ENCODE peak calls at places on chromosomes 7 and 10, in four cellular contexts. Y is activated CD8-positive, alpha-beta T cell treated with anti-CD3 and anti-CD28 coated beads, Interleukin-2, amount 10 ng/mL, durations not matched to agents 7 days and 5 days; A is activated naive CD8-positive, alpha-beta T cell treated with anti-CD3 and anti-CD28 coated beads, Interleukin-2, amount 50 U/mL, for 24 hours; E is sciatic nerve. V is an unnamed sample.

GRCh38 chr10:49527061-49527460 is 11.9 kb downstream of the ERCC6 start:
- ATAC-seq in Y (no peak), A (no peak), E (no peak), V (no peak)

GRCh38 chr10:48243487-48243886 is 31.0 kb downstream of the FRMPD2 start:
- ATAC-seq in Y (no peak), A (no peak), E (no peak), V (no peak)

GRCh38 chr7:64685741-64686140 is 19.8 kb downstream of the ZNF107 start:
- ATAC-seq in Y (no peak), A (no peak), E (no peak), V (no peak)

GRCh38 chr10:34709637-34710390 is 105.3 kb downstream of the PARD3 start:
- ATAC-seq in Y (no peak), A (no peak), E (no peak), V (no peak)

GRCh38 chr10:87670591-87670990 is 10.9 kb downstream of the PAPSS2 start:
- ATAC-seq in Y (no peak), A (peak), E (no peak), V (no peak)

GRCh38 chr10:132595021-132595420 is 57.4 kb downstream of the INPP5A start:
- ATAC-seq in Y (no peak), A (no peak), E (no peak), V (no peak)

GRCh38 chr7:132395375-132395774 is 180.9 kb downstream of the PLXNA4 start:
- ATAC-seq in Y (no peak), A (no peak), E (no peak), V (no peak)

GRCh38 chr10:132421377-132422168 is 24.6 kb downstream of the PWWP2B start:
- ATAC-seq in Y (peak), A (peak), E (peak), V (peak)

GRCh38 chr7:148719753-148720152 is 21.1 kb downstream of the CUL1 start:
- ATAC-seq in Y (no peak), A (no peak), E (no peak), V (no peak)

GRCh38 chr10:10796774-10797415 is 220.8 kb upstream of the CELF2 start:
- ATAC-seq in Y (no peak), A (no peak), E (peak), V (no peak)

GRCh38 chr7:165661-166369 is 26.6 kb upstream of the FAM20C start:
- ATAC-seq in Y (no peak), A (no peak), E (no peak), V (no peak)

GRCh38 chr10:24168258-24169170 is 40.4 kb upstream of the KIAA1217 start:
- ATAC-seq in Y (no peak), A (no peak), E (peak), V (no peak)

GRCh38 chr7:103605640-103606039 is 159.6 kb upstream of the SLC26A5 start:
- ATAC-seq in Y (no peak), A (no peak), E (no peak), V (no peak)

GRCh38 chr10:59804220-59804619 is 51.0 kb upstream of the MRLN start:
- ATAC-seq in Y (no peak), A (no peak), E (no peak), V (no peak)

GRCh38 chr10:11261687-11262086 is 244.0 kb downstream of the CELF2 start:
- ATAC-seq in Y (no peak), A (no peak), E (no peak), V (no peak)